ENCODE peak calls at places on chromosome 4, in six cellular contexts. G is esophagus squamous epithelium; N is GM13977; K is stimulated activated CD4-positive, alpha-beta T cell treated with anti-CD3 and anti-CD28 coated beads, Interleukin-2, amount 100 ng/mL, for 4 hours; P is left colon; I is tibial artery. T is an unnamed sample.

GRCh38 chr4:166535865-166536264 is 662.8 kb downstream of the TLL1 start:
- DNase-seq in N (no peak), P (no peak), G (no peak), K (no peak), I (no peak), T (no peak)

GRCh38 chr4:71296945-71297344 is 41.9 kb upstream of the SLC4A4 start:
- DNase-seq in N (no peak), K (no peak), P (no peak), G (no peak), I (no peak), T (no peak)

GRCh38 chr4:182861346-182861745 is 55.8 kb downstream of the DCTD start:
- DNase-seq in P (no peak), I (no peak), G (no peak), N (no peak), K (no peak), T (no peak)

GRCh38 chr4:105715692-105716278 is 7.2 kb downstream of the GSTCD start:
- DNase-seq in I (no peak), P (no peak), G (no peak), K (no peak), N (no peak), T (no peak)

GRCh38 chr4:112270643-112271484 is 14.8 kb downstream of the TIFA start:
- DNase-seq in G (no peak), P (no peak), N (no peak), I (no peak), K (no peak), T (peak)

GRCh38 chr4:8029689-8030088 is 90.0 kb upstream of the AFAP1 start:
- DNase-seq in P (no peak), I (no peak), N (no peak), G (no peak), K (no peak), T (no peak)

GRCh38 chr4:147769386-147769785 is 37.5 kb downstream of the ARHGAP10 start:
- DNase-seq in N (no peak), I (no peak), G (no peak), P (no peak), K (no peak), T (no peak)

GRCh38 chr4:5823542-5824211 is 69.2 kb downstream of the CRMP1 start:
- DNase-seq in I (no peak), G (no peak), N (no peak), K (no peak), P (no peak), T (no peak)

GRCh38 chr4:25927361-25928040 is 13.5 kb downstream of the SMIM20 start:
- DNase-seq in N (no peak), K (no peak), G (no peak), I (no peak), P (no peak), T (no peak)

GRCh38 chr4:100679926-100680325 is 162.1 kb upstream of the EMCN start:
- DNase-seq in G (no peak), N (no peak), K (no peak), P (no peak), I (no peak), T (no peak)

GRCh38 chr4:3657917-3658913 is 108.0 kb upstream of the ADRA2C start:
- DNase-seq in P (no peak), I (peak), G (no peak), N (no peak), K (no peak), T (peak)

GRCh38 chr4:120232050-120232449 is 165.4 kb upstream of the MAD2L1 start:
- DNase-seq in K (no peak), N (no peak), G (no peak), I (no peak), P (no peak), T (no peak)

GRCh38 chr4:73869130-73870055 is at the start of gene CXCL1:
- DNase-seq in G (no peak), I (peak), K (no peak), N (no peak), P (peak), T (no peak)

GRCh38 chr4:141890279-141890678 is 253.9 kb downstream of the IL15 start:
- DNase-seq in P (no peak), I (no peak), N (no peak), G (no peak), K (no peak), T (no peak)

GRCh38 chr4:24772061-24772705 is 23.2 kb upstream of the SOD3 start:
- DNase-seq in K (no peak), P (no peak), N (no peak), I (no peak), G (no peak), T (no peak)

GRCh38 chr4:6591305-6591704 is 16.3 kb downstream of the MAN2B2 start:
- DNase-seq in G (no peak), P (no peak), I (no peak), K (no peak), N (peak), T (no peak)

GRCh38 chr4:173237152-173237551 is 68.5 kb downstream of the GALNT7 start:
- DNase-seq in K (no peak), G (no peak), P (no peak), I (no peak), N (no peak), T (no peak)